ENCODE peak calls at places on chromosomes 13 and 19, in four cellular contexts. S is psoas muscle, A is fibroblast of lung, I is suprapubic skin. M is an unnamed sample.

GRCh38 chr19:45906221-45906620 is 3.8 kb upstream of the MYPOP start:
- DNase-seq in S (no peak), A (peak), I (no peak), M (no peak)

GRCh38 chr13:60976367-60976766 is 439.3 kb downstream of the PCDH20 start:
- DNase-seq in S (no peak), A (no peak), I (no peak), M (no peak)

GRCh38 chr19:50416815-50417137 is 2.0 kb upstream of the SPIB start:
- DNase-seq in S (no peak), A (no peak), I (no peak), M (no peak)

GRCh38 chr13:42109957-42110356 is 61.5 kb downstream of the DGKH start:
- DNase-seq in S (no peak), A (no peak), I (no peak), M (no peak)

GRCh38 chr13:41919031-41919740 is 41.7 kb downstream of the VWA8 start:
- DNase-seq in S (no peak), A (no peak), I (no peak), M (no peak)

GRCh38 chr19:40627486-40628279 is 26.5 kb downstream of the LTBP4 start:
- DNase-seq in S (no peak), A (no peak), I (no peak), M (no peak)

GRCh38 chr19:18366027-18366435 is 19.9 kb upstream of the GDF15 start:
- DNase-seq in S (no peak), A (no peak), I (no peak), M (no peak)

GRCh38 chr13:93146584-93147292 is 79.9 kb upstream of the GPC6 start:
- DNase-seq in S (no peak), A (peak), I (no peak), M (no peak)

GRCh38 chr19:33717878-33718277 is 78.8 kb upstream of the KCTD15 start:
- DNase-seq in S (no peak), A (no peak), I (no peak), M (no peak)

GRCh38 chr19:7682175-7682855 is 1.7 kb downstream of the TRAPPC5 start:
- DNase-seq in S (no peak), A (no peak), I (no peak), M (no peak)

GRCh38 chr19:40598121-40598917 is 2.9 kb upstream of the LTBP4 start:
- DNase-seq in S (peak), A (peak), I (peak), M (peak)

GRCh38 chr13:52411629-52412028 is 5.7 kb upstream of the THSD1 start:
- DNase-seq in S (no peak), A (peak), I (no peak), M (no peak)

GRCh38 chr19:48636859-48637448 is at the start of gene DBP:
- DNase-seq in S (peak), A (no peak), I (no peak), M (peak)

GRCh38 chr13:72181661-72182060 is 314.7 kb upstream of the DACH1 start:
- DNase-seq in S (no peak), A (peak), I (no peak), M (no peak)

GRCh38 chr19:54329476-54330165 is 9.3 kb downstream of the LILRA4 start:
- DNase-seq in S (no peak), A (no peak), I (no peak), M (no peak)

GRCh38 chr13:113544896-113545295 is 39.7 kb upstream of the TFDP1 start:
- DNase-seq in S (no peak), A (no peak), I (peak), M (no peak)

GRCh38 chr19:8441725-8442544 is 2.8 kb upstream of the HNRNPM start:
- DNase-seq in S (no peak), A (no peak), I (no peak), M (no peak)

GRCh38 chr19:46785054-46785979 is 3.1 kb downstream of the SLC1A5 start:
- DNase-seq in S (no peak), A (no peak), I (no peak), M (no peak)

GRCh38 chr19:1245468-1245867 is 2.9 kb upstream of the MIDN start:
- DNase-seq in S (peak), A (no peak), I (no peak), M (no peak)
- H3K27ac ChIP-seq in S (peak), A (no peak), I (peak), M (no peak)

DNA sequence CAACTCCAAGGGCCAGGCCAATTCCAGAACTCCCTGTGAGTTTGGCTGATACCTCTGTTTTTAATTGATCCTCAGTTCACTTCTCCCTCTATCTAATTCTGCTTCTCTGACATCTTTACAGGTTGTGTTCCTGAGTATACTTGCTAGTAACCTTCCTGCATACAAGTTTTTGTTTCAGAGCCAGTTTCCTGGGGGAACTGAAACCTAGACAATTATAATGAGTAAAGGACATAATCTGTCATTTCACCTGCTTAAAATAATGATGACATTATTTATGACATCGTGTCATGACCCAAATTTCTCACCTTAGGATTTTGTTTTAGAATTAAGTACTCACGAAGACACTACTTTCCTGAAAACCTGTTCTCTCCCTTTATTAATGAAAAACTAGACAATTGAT is 12.5 kb upstream of the MYCBP2 start:
- DNase-seq in S (no peak), A (no peak), I (no peak), M (no peak)
- H3K27ac ChIP-seq in S (no peak), A (no peak), I (no peak), M (no peak)

GRCh38 chr19:4388171-4389063 is 11.9 kb downstream of the SH3GL1 start:
- DNase-seq in S (peak), A (no peak), I (no peak), M (no peak)

GRCh38 chr19:4390017-4390861 is 10.1 kb downstream of the SH3GL1 start:
- DNase-seq in S (peak), A (peak), I (no peak), M (no peak)

GRCh38 chr19:4389064-4389375 is 11.3 kb downstream of the SH3GL1 start:
- DNase-seq in S (no peak), A (no peak), I (no peak), M (no peak)

GRCh38 chr19:4390862-4391693 is 9.3 kb downstream of the SH3GL1 start:
- DNase-seq in S (peak), A (peak), I (no peak), M (no peak)

GRCh38 chr19:4389511-4390016 is 10.8 kb downstream of the SH3GL1 start:
- DNase-seq in S (peak), A (no peak), I (no peak), M (no peak)
- H3K27ac ChIP-seq in S (peak), A (peak), I (peak), M (no peak)

GRCh38 chr19:42487798-42488178 is 40.5 kb downstream of the CEACAM1 start:
- DNase-seq in S (no peak), A (no peak), I (no peak), M (no peak)
- H3K27ac ChIP-seq in S (no peak), A (no peak), I (no peak), M (no peak)